ENCODE peak calls at places on chromosomes 2 and 18, in seven cellular contexts. X is right lobe of liver, E is adipocyte, T is A673, M is upper lobe of right lung, D is psoas muscle, O is GM23338. P is an unnamed sample. For H3K4me1, the result is how much of the 10 kb centered on the place peaks cover.

GRCh38 chr2:26086155-26086634 is 52.3 kb downstream of the RAB10 start:
- DNase-seq in X (no peak), E (no peak), T (peak), M (no peak), D (no peak), O (no peak), P (no peak)

GRCh38 chr2:39443009-39443408 is 5.9 kb upstream of the MAP4K3 start:
- DNase-seq in X (no peak), E (no peak), T (no peak), M (no peak), D (no peak), O (no peak), P (no peak)

GRCh38 chr2:241286348-241287090 is 29.0 kb downstream of the HDLBP start:
- DNase-seq in X (no peak), E (no peak), T (no peak), M (no peak), D (no peak), O (no peak), P (no peak)

GRCh38 chr2:113692698-113693428 is 63.6 kb downstream of the SLC35F5 start:
- DNase-seq in X (no peak), E (no peak), T (no peak), M (no peak), D (no peak), O (no peak), P (no peak)

GRCh38 chr18:48790869-48791635 is 159.7 kb downstream of the SMAD7 start:
- DNase-seq in X (peak), E (no peak), T (no peak), M (peak), D (peak), O (no peak), P (no peak)

GRCh38 chr2:31324000-31324633 is 90.2 kb downstream of the EHD3 start:
- DNase-seq in X (no peak), E (peak), T (no peak), M (no peak), D (no peak), O (no peak), P (no peak)

GRCh38 chr2:3483227-3483985 is 35.9 kb downstream of the ADI1 start:
- DNase-seq in X (no peak), E (no peak), T (no peak), M (peak), D (peak), O (peak), P (no peak)

GRCh38 chr2:9990735-9991134 is 39.2 kb downstream of the GRHL1 start:
- DNase-seq in X (no peak), E (no peak), T (peak), M (no peak), D (no peak), O (peak), P (no peak)

GRCh38 chr18:10169064-10169562 is 255.3 kb downstream of the VAPA start:
- DNase-seq in X (no peak), E (peak), T (no peak), M (no peak), D (no peak), O (no peak), P (no peak)

GRCh38 chr2:240480834-240481623 is 45.6 kb downstream of the GPC1 start:
- DNase-seq in X (peak), E (no peak), T (no peak), M (peak), D (no peak), O (no peak), P (peak)

GRCh38 chr2:57510704-57511103 is 535.9 kb upstream of the VRK2 start:
- DNase-seq in X (no peak), E (no peak), T (no peak), M (no peak), D (no peak), O (peak), P (peak)

GRCh38 chr2:45000921-45001628 is 8.2 kb downstream of the SIX2 start:
- DNase-seq in X (no peak), E (peak), T (no peak), M (no peak), D (peak), O (peak), P (no peak)

GRCh38 chr2:197575987-197576386 is 60.1 kb downstream of the MOB4 start:
- DNase-seq in X (no peak), E (peak), T (no peak), M (no peak), D (peak), O (no peak), P (no peak)

GRCh38 chr2:28470759-28471158 is 25.1 kb upstream of the PLB1 start:
- DNase-seq in X (no peak), E (no peak), T (no peak), M (no peak), D (no peak), O (no peak), P (no peak)

GRCh38 chr2:180048256-180048655 is 41.2 kb upstream of the CWC22 start:
- DNase-seq in X (no peak), E (no peak), T (no peak), M (no peak), D (no peak), O (no peak), P (no peak)

GRCh38 chr18:35027206-35027605 is 14.0 kb upstream of the MAPRE2 start:
- DNase-seq in X (no peak), E (no peak), T (no peak), M (no peak), D (peak), O (no peak), P (no peak)

GRCh38 chr18:35030234-35030989 is 10.8 kb upstream of the MAPRE2 start:
- DNase-seq in X (no peak), E (no peak), T (no peak), M (no peak), D (no peak), O (no peak), P (no peak)

GRCh38 chr18:35029770-35030169 is 11.4 kb upstream of the MAPRE2 start:
- DNase-seq in X (no peak), E (no peak), T (no peak), M (no peak), D (no peak), O (no peak), P (no peak)

GRCh38 chr18:35028556-35028955 is 12.7 kb upstream of the MAPRE2 start:
- DNase-seq in X (no peak), E (no peak), T (no peak), M (no peak), D (no peak), O (no peak), P (no peak)

GRCh38 chr18:35029103-35029502 is 12.1 kb upstream of the MAPRE2 start:
- DNase-seq in X (no peak), E (no peak), T (no peak), M (no peak), D (peak), O (no peak), P (peak)
- H3K4me1 ChIP-seq in X (under half), E (half or more), T (under half), M (under half), D (under half), O (under half), P (under half)

GRCh38 chr2:134153481-134153880 is 100.4 kb upstream of the MGAT5 start:
- DNase-seq in X (no peak), E (no peak), T (peak), M (no peak), D (no peak), O (no peak), P (no peak)
- H3K4me1 ChIP-seq in X (under half), E (under half), T (under half), M (under half), D (under half), O (under half), P (under half)

DNA sequence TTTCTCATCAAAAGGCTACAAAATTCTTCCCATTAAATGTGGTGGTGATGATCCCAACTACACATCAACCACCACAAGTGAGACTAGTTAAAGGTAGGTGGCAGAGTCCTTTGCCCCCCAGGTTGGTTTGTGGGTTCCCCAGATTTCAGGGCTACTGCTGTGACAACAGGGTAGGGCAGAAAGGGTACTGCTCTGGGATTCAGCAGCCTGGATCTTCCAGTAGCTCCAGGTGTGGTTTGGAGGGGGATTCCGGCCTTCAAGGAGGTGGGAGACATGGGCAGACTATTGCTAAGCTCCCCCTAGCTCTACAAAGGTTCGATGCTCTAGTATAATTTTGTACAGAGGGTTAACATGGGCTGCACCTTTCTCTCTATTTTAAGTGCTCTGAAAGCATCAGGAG is 74.9 kb upstream of the FZD5 start:
- DNase-seq in X (no peak), E (no peak), T (no peak), M (no peak), D (no peak), O (no peak), P (no peak)
- H3K4me1 ChIP-seq in X (under half), E (under half), T (under half), M (under half), D (under half), O (under half), P (under half)

DNA sequence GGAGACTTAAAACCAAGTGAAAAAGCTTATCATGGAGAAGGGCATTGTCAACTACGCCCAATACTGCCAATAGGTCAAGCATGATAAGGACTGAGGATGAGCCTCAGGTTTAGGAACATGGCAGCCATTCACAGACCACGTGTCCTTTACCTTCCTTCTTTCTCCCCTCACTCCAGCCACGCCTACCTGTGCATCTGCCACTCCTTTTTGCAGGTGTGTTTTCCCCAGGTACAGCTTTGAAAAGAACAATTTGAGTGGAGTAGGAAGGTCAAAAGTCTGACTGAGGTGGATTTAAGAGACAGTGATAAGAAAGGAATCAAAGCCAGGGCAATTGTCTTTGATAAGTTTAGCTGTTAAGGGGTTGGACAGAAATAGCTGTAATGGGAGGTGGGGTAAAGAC is 238.6 kb downstream of the STK39 start:
- DNase-seq in X (no peak), E (no peak), T (no peak), M (no peak), D (no peak), O (no peak), P (no peak)
- H3K4me1 ChIP-seq in X (under half), E (under half), T (under half), M (under half), D (under half), O (under half), P (under half)

DNA sequence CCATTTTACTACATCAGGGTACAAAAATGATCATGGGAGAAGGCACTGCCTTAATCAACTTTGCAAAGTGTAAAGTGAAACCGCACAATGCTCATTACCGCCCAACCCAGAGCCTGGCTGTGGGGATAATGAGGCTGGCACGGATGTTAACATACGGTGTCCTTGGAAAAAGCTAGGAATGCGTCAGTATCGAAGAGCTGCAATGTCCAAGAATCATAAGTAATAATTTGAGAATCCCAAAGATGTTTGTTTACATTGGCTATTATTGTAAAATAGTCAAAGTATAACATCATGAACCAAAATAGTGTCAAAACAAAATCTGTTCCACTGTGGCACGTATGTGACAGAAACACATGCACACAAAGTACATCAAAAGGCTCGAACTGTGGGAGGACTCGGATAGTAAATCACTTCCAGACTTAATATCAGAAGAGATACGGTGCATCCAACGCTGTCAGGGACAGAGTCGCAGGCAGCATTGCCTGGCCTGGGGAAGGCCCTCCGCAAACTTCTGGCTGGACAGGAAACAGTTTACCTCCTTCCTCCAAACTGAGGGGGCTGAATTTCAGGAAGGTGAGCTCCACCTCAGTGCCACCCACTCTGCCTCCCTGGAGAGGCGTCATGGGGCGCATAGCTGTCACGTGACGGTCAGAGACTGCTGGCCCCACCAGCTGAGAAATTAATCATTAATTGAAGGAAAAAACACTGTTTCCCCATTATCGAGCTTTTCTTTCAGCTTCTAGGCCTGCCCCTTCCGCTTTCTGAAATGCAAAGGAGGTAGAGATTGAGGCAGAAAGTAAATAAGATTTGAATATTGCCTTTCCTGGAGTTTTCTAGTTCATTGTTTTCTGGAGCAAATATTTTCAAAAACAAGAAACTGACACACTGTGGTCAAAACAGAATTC is 1.8 kb upstream of the ID2 start:
- DNase-seq in X (peak), E (peak), T (peak), M (peak), D (no peak), O (no peak), P (peak)
- H3K4me1 ChIP-seq in X (under half), E (under half), T (under half), M (under half), D (under half), O (half or more), P (under half)

GRCh38 chr2:225431387-225431786 is 31.9 kb downstream of the NYAP2 start:
- DNase-seq in X (no peak), E (no peak), T (peak), M (no peak), D (no peak), O (no peak), P (no peak)

GRCh38 chr2:225434014-225434413 is 34.5 kb downstream of the NYAP2 start:
- DNase-seq in X (no peak), E (no peak), T (no peak), M (no peak), D (no peak), O (peak), P (peak)

GRCh38 chr2:225428360-225428759 is 28.9 kb downstream of the NYAP2 start:
- DNase-seq in X (no peak), E (no peak), T (no peak), M (no peak), D (no peak), O (no peak), P (no peak)

GRCh38 chr2:225429718-225430117 is 30.2 kb downstream of the NYAP2 start:
- DNase-seq in X (no peak), E (no peak), T (peak), M (no peak), D (no peak), O (peak), P (no peak)
- H3K4me1 ChIP-seq in X (under half), E (under half), T (under half), M (under half), D (under half), O (under half), P (under half)

DNA sequence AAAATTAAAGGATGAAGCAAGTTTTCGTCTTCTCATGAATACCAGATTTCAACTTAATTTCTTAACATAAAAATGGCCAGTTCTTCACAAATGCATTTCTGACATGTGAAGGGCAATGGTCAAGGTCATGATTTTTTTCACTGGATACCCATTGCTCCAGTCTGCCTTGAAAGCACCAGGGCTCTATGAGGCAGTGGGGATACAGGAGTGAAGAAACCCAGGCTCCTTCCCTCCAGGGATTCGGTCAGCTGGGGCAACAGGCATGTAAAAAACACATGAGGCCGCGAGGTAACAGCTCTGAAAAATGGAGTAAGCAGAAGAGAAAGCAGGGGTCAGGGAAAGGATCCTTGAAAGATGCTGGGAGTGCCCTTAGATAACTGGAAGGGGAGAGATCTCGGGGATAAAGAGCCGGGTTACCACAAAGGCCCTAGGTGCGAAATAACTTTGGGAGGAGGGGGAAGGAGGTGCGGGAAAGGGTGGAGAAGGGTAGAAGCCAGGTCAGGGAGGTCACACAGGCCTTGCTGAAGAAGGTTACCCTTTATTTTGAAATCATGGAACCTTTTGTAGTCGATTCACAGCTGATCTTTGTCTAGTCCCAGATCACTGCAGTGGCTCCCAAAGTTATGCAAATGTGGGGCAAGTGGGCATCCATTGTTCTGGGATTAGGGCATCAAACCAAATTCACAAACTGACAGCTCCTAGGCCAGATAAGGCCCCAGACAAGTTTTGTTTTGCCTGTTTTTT is 5.2 kb upstream of the SPRED2 start:
- DNase-seq in X (no peak), E (peak), T (no peak), M (no peak), D (no peak), O (peak), P (no peak)
- H3K4me1 ChIP-seq in X (under half), E (under half), T (under half), M (under half), D (under half), O (under half), P (under half)

GRCh38 chr2:68767996-68768395 is 33.4 kb downstream of the ARHGAP25 start:
- DNase-seq in X (no peak), E (no peak), T (no peak), M (no peak), D (no peak), O (no peak), P (no peak)

GRCh38 chr2:68768951-68769350 is 34.3 kb downstream of the ARHGAP25 start:
- DNase-seq in X (no peak), E (no peak), T (no peak), M (no peak), D (no peak), O (no peak), P (no peak)

GRCh38 chr2:68767031-68767961 is 32.7 kb downstream of the ARHGAP25 start:
- DNase-seq in X (no peak), E (no peak), T (no peak), M (no peak), D (no peak), O (no peak), P (no peak)

GRCh38 chr2:68769586-68770270 is 35.1 kb downstream of the ARHGAP25 start:
- DNase-seq in X (no peak), E (no peak), T (no peak), M (no peak), D (no peak), O (peak), P (peak)

GRCh38 chr2:68768461-68768860 is 33.9 kb downstream of the ARHGAP25 start:
- DNase-seq in X (no peak), E (no peak), T (no peak), M (no peak), D (no peak), O (no peak), P (no peak)
- H3K4me1 ChIP-seq in X (under half), E (under half), T (under half), M (half or more), D (under half), O (under half), P (half or more)

GRCh38 chr2:203441463-203441862 is 93.6 kb downstream of the RAPH1 start:
- DNase-seq in X (no peak), E (no peak), T (no peak), M (no peak), D (no peak), O (no peak), P (no peak)
- H3K4me1 ChIP-seq in X (under half), E (under half), T (under half), M (under half), D (under half), O (under half), P (under half)